ENCODE peak calls at places on chromosomes 7 and 10, in seven cellular contexts. F, W, I, Q, G, K and E are unnamed samples.

GRCh38 chr10:84348431-84348830 is 20.0 kb downstream of the CCSER2 start:
- DNase-seq in F (no peak), W (no peak), I (no peak), Q (no peak), G (no peak), K (no peak), E (no peak)

GRCh38 chr7:151423936-151424335 is 14.1 kb upstream of the WDR86 start:
- DNase-seq in F (no peak), W (no peak), I (no peak), Q (no peak), G (no peak), K (no peak), E (no peak)

GRCh38 chr10:17060289-17060688 is 69.3 kb downstream of the CUBN start:
- DNase-seq in F (no peak), W (no peak), I (no peak), Q (no peak), G (no peak), K (no peak), E (no peak)

GRCh38 chr7:1912472-1913289 is 242.6 kb downstream of the ELFN1 start:
- DNase-seq in F (no peak), W (no peak), I (no peak), Q (no peak), G (no peak), K (no peak), E (no peak)

GRCh38 chr7:33937871-33938270 is 32.5 kb downstream of the BMPER start:
- DNase-seq in F (no peak), W (no peak), I (no peak), Q (no peak), G (no peak), K (no peak), E (no peak)

GRCh38 chr7:138226001-138226476 is 149.8 kb downstream of the AKR1D1 start:
- DNase-seq in F (no peak), W (peak), I (no peak), Q (peak), G (no peak), K (no peak), E (no peak)

GRCh38 chr7:134813668-134814067 is 34.2 kb downstream of the CALD1 start:
- DNase-seq in F (no peak), W (no peak), I (no peak), Q (no peak), G (no peak), K (no peak), E (no peak)

GRCh38 chr10:87776328-87776727 is 41.7 kb downstream of the ATAD1 start:
- DNase-seq in F (no peak), W (no peak), I (no peak), Q (no peak), G (no peak), K (no peak), E (no peak)

GRCh38 chr7:135320277-135320676 is 86.6 kb downstream of the STRA8 start:
- DNase-seq in F (no peak), W (peak), I (no peak), Q (no peak), G (no peak), K (no peak), E (no peak)

GRCh38 chr7:29202651-29203069 is 8.1 kb downstream of the CHN2 start:
- DNase-seq in F (no peak), W (no peak), I (no peak), Q (no peak), G (no peak), K (no peak), E (no peak)

GRCh38 chr10:84826704-84827103 is 498.3 kb downstream of the CCSER2 start:
- DNase-seq in F (no peak), W (peak), I (no peak), Q (no peak), G (no peak), K (no peak), E (no peak)

GRCh38 chr10:102917314-102917961 is 656 bp upstream of the CNNM2 start:
- DNase-seq in F (peak), W (peak), I (peak), Q (peak), G (peak), K (no peak), E (peak)

GRCh38 chr10:109701583-109702215 is 221.6 kb downstream of the XPNPEP1 start:
- DNase-seq in F (no peak), W (no peak), I (no peak), Q (no peak), G (no peak), K (no peak), E (no peak)

GRCh38 chr10:74071151-74071550 is 73.2 kb downstream of the VCL start:
- DNase-seq in F (no peak), W (no peak), I (no peak), Q (no peak), G (no peak), K (no peak), E (no peak)

GRCh38 chr10:123741146-123741545 is 75.0 kb downstream of the GPR26 start:
- DNase-seq in F (no peak), W (no peak), I (no peak), Q (no peak), G (no peak), K (no peak), E (no peak)

GRCh38 chr10:49264177-49264677 is 34.7 kb upstream of the C10orf71 start:
- DNase-seq in F (no peak), W (no peak), I (no peak), Q (no peak), G (no peak), K (no peak), E (no peak)

GRCh38 chr10:5314866-5315265 is 49.9 kb upstream of the UCN3 start:
- DNase-seq in F (no peak), W (no peak), I (no peak), Q (no peak), G (no peak), K (no peak), E (no peak)

GRCh38 chr7:149166142-149166541 is 18.9 kb downstream of the ZNF398 start:
- DNase-seq in F (no peak), W (no peak), I (no peak), Q (no peak), G (no peak), K (no peak), E (no peak)

GRCh38 chr7:149175150-149175549 is 20.2 kb upstream of the ZNF282 start:
- DNase-seq in F (no peak), W (peak), I (no peak), Q (no peak), G (no peak), K (no peak), E (no peak)

GRCh38 chr7:149166630-149167352 is 19.5 kb downstream of the ZNF398 start:
- DNase-seq in F (no peak), W (no peak), I (no peak), Q (no peak), G (no peak), K (no peak), E (no peak)

GRCh38 chr7:149172534-149172920 is 22.8 kb upstream of the ZNF282 start:
- DNase-seq in F (no peak), W (no peak), I (no peak), Q (no peak), G (no peak), K (no peak), E (no peak)

GRCh38 chr7:149171894-149172533 is 23.3 kb upstream of the ZNF282 start:
- DNase-seq in F (no peak), W (no peak), I (no peak), Q (peak), G (no peak), K (no peak), E (no peak)
- TF ChIP-seq JUND in F (no peak), W (no peak), I (peak), Q (no peak), G (no peak), K (no peak), E (no peak)

DNA sequence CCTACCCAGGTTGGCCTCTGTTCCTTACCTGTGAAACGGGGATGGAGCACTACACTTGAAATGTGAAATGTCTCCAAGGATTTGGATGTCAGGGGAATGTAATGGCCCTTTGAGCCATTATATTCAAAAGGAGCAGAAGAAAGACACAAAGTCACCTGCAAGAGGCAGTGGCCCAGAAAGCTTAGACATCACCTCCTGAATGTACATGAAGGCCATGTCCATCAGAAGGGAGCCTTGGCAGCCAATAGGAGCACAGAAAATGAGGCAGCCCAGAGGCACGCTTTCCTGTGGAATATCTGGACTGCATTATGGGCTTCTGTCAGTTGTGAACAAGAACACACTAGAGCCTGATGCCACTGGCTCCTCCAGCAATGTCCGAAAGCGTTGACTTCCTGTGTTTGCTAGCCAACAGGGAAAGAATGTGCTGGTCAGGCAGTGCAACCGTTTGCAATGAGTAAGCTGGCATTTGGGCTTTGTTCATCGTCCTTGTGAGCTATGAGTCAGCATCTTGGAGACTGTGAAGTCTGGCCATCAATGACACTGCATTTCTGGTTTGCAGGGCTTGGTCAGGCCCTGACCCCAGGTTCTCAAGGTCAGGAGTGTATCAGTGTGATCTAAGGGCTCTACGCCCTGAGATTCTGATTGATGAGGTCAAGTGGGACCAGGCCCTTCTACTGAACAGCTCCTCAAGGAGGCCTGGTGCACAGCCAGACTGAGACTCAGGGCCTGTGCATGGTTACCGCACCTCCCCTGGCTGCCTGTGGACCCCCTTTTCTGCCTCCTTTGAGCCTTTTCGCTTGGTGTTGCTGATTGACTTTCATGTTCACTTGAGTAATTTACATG is 222.4 kb downstream of the RPS24 start:
- DNase-seq in F (peak), W (no peak), I (peak), Q (peak), G (no peak), K (no peak), E (peak)
- TF ChIP-seq JUND in F (peak), W (peak), I (peak), Q (no peak), G (no peak), K (no peak), E (no peak)

DNA sequence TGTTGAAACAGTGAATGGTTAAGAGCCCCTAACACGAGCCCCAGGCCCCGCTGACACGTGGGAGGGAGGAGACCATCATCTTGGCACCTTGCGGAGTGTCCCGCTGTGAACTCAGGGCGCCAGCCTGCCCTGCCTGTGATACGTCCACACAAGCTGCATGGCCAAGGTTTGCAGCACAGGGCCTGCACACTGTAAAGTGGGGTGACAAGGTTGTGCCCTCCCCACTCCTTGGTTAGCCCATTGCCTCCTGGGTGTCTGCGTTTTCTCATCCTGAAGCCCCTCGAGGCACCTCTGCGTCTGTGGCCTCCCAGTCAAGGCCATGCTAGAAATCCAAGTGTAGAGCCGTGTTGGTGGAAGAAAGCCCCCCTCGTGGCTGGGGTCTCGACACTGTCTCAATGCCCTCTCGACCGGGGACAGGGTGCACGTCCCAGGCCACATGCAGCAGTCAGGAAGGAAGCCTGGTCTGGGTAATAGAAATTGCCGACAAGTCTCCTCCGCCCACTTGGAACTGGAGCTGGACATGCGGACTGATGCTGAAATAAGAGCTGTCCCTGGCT is 192.1 kb downstream of the DNAJB6 start:
- DNase-seq in F (no peak), W (no peak), I (no peak), Q (no peak), G (no peak), K (no peak), E (no peak)
- TF ChIP-seq JUND in F (no peak), W (no peak), I (no peak), Q (no peak), G (no peak), K (no peak), E (no peak)

DNA sequence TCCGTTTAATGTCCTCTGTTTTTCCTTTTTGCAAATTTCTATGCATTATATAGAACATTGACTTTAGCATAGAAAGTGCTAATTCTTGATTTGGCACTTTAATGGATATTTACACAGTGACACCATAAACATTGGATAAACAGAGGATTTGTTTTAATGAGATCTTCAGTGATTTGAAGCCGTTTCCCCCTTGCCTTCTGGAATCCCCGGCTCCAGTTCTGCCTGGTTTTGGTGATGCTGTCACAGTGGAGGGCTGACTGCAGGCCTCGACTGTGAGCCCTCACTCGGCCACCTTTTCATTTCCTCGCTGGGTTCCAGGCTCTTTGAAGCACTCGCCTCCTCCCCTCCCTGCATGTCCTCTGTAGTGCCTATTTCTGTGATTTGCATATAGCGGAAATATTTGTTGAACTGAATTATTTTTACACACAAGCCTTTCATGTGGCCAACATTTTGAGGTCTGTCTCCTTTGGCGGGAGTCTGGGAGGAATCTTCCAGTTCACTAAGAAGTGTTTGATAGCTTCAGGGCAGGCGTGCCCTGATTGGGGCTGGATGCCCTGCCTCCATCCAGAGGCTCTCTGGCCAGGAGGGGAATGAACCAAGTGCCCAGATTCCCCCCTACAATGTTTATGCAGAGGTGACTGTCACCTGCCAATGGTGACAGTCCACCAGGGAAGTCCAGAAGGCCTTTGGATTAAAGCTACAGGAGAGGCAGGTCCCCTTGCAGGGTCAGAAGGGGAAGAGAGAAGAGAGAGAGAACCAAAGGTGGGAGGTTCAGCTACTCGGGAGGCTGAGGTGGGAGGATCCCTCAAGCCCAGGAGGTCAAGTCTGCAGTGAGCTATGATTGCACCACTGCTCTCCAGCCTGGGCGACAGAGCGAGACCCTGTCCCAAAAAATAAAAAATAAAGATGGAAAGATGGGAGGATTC is 67.5 kb downstream of the CUX1 start:
- DNase-seq in F (no peak), W (no peak), I (no peak), Q (no peak), G (no peak), K (peak), E (no peak)
- TF ChIP-seq JUND in F (no peak), W (no peak), I (no peak), Q (no peak), G (no peak), K (no peak), E (no peak)